ENCODE peak calls at places on chromosomes 12 and 14, in five cellular contexts. One of them, this sample, is unnamed.

GRCh38 chr12:25648460-25648859 is 95.4 kb upstream of the LMNTD1 start:
- DNase-seq in iris pigment epithelial cell: peak
- DNase-seq in T-cell: no peak
- DNase-seq in WTC11: peak
- DNase-seq in HuH-7.5: no peak
- DNase-seq in this sample: no peak

GRCh38 chr12:122471324-122472226 is 29.2 kb downstream of the ZCCHC8 start:
- DNase-seq in WTC11: no peak
- DNase-seq in iris pigment epithelial cell: peak
- DNase-seq in HuH-7.5: no peak
- DNase-seq in T-cell: peak
- DNase-seq in this sample: peak

GRCh38 chr14:105940534-105941225 is 414.3 kb downstream of the TMEM121 start:
- DNase-seq in WTC11: no peak
- DNase-seq in HuH-7.5: no peak
- DNase-seq in T-cell: no peak
- DNase-seq in iris pigment epithelial cell: no peak
- DNase-seq in this sample: no peak

GRCh38 chr12:38961683-38962082 is 56.3 kb upstream of the CPNE8 start:
- DNase-seq in iris pigment epithelial cell: no peak
- DNase-seq in WTC11: no peak
- DNase-seq in HuH-7.5: no peak
- DNase-seq in T-cell: no peak
- DNase-seq in this sample: no peak

GRCh38 chr12:64528616-64529015 is 76.7 kb downstream of the TBK1 start:
- DNase-seq in iris pigment epithelial cell: no peak
- DNase-seq in T-cell: no peak
- DNase-seq in WTC11: no peak
- DNase-seq in HuH-7.5: no peak
- DNase-seq in this sample: no peak

GRCh38 chr14:91714805-91715204 is 17.1 kb downstream of the CATSPERB start:
- DNase-seq in T-cell: peak
- DNase-seq in iris pigment epithelial cell: no peak
- DNase-seq in WTC11: peak
- DNase-seq in HuH-7.5: no peak
- DNase-seq in this sample: peak

GRCh38 chr14:105527381-105528196 is 1.2 kb downstream of the TMEM121 start:
- DNase-seq in HuH-7.5: peak
- DNase-seq in T-cell: no peak
- DNase-seq in iris pigment epithelial cell: no peak
- DNase-seq in WTC11: no peak
- DNase-seq in this sample: no peak

GRCh38 chr14:103105580-103106168 is 11.1 kb downstream of the EXOC3L4 start:
- DNase-seq in iris pigment epithelial cell: no peak
- DNase-seq in HuH-7.5: no peak
- DNase-seq in WTC11: no peak
- DNase-seq in T-cell: peak
- DNase-seq in this sample: no peak

GRCh38 chr12:53965251-53966069 is 7.5 kb upstream of the HOXC11 start:
- DNase-seq in iris pigment epithelial cell: no peak
- DNase-seq in WTC11: peak
- DNase-seq in T-cell: no peak
- DNase-seq in HuH-7.5: no peak
- DNase-seq in this sample: no peak

GRCh38 chr14:77208266-77208978 is 26.8 kb downstream of the TMEM63C start:
- DNase-seq in iris pigment epithelial cell: peak
- DNase-seq in T-cell: peak
- DNase-seq in WTC11: peak
- DNase-seq in HuH-7.5: peak
- DNase-seq in this sample: peak

GRCh38 chr12:104482113-104482512 is 25.4 kb downstream of the CHST11 start:
- DNase-seq in T-cell: no peak
- DNase-seq in iris pigment epithelial cell: no peak
- DNase-seq in HuH-7.5: no peak
- DNase-seq in WTC11: no peak
- DNase-seq in this sample: peak

GRCh38 chr12:2429032-2429431 is 365.7 kb upstream of the FKBP4 start:
- DNase-seq in HuH-7.5: no peak
- DNase-seq in iris pigment epithelial cell: no peak
- DNase-seq in T-cell: no peak
- DNase-seq in WTC11: no peak
- DNase-seq in this sample: no peak

GRCh38 chr12:29991924-29992323 is 208.2 kb upstream of the TMTC1 start:
- DNase-seq in T-cell: no peak
- DNase-seq in HuH-7.5: no peak
- DNase-seq in WTC11: no peak
- DNase-seq in iris pigment epithelial cell: no peak
- DNase-seq in this sample: no peak

GRCh38 chr12:105253882-105254513 is 18.0 kb upstream of the APPL2 start:
- DNase-seq in iris pigment epithelial cell: peak
- DNase-seq in T-cell: no peak
- DNase-seq in HuH-7.5: no peak
- DNase-seq in WTC11: no peak
- DNase-seq in this sample: no peak

GRCh38 chr14:96762650-96763049 is 34.5 kb upstream of the VRK1 start:
- DNase-seq in HuH-7.5: peak
- DNase-seq in T-cell: peak
- DNase-seq in iris pigment epithelial cell: peak
- DNase-seq in WTC11: no peak
- DNase-seq in this sample: peak

GRCh38 chr12:44774815-44775411 is 101.2 kb downstream of the NELL2 start:
- DNase-seq in HuH-7.5: no peak
- DNase-seq in iris pigment epithelial cell: peak
- DNase-seq in WTC11: peak
- DNase-seq in T-cell: peak
- DNase-seq in this sample: peak

GRCh38 chr14:61568572-61569011 is 126.7 kb upstream of the HIF1A start:
- DNase-seq in HuH-7.5: no peak
- DNase-seq in iris pigment epithelial cell: no peak
- DNase-seq in WTC11: peak
- DNase-seq in T-cell: peak
- DNase-seq in this sample: peak

GRCh38 chr12:29198901-29199300 is 49.8 kb downstream of the FAR2 start:
- DNase-seq in iris pigment epithelial cell: no peak
- DNase-seq in T-cell: no peak
- DNase-seq in WTC11: no peak
- DNase-seq in HuH-7.5: no peak
- DNase-seq in this sample: no peak

GRCh38 chr14:59870277-59871165 is at the start of gene RTN1:
- DNase-seq in T-cell: no peak
- DNase-seq in HuH-7.5: peak
- DNase-seq in WTC11: peak
- DNase-seq in iris pigment epithelial cell: peak
- DNase-seq in this sample: no peak

GRCh38 chr14:50055461-50056228 is 60.7 kb downstream of the VCPKMT start:
- DNase-seq in HuH-7.5: no peak
- DNase-seq in iris pigment epithelial cell: no peak
- DNase-seq in WTC11: no peak
- DNase-seq in T-cell: no peak
- DNase-seq in this sample: no peak

GRCh38 chr14:23056956-23057756 is at the start of gene CDH24:
- DNase-seq in iris pigment epithelial cell: peak
- DNase-seq in WTC11: peak
- DNase-seq in T-cell: peak
- DNase-seq in HuH-7.5: peak
- DNase-seq in this sample: peak

GRCh38 chr14:61477845-61478438 is 156.6 kb downstream of the PRKCH start:
- DNase-seq in T-cell: peak
- DNase-seq in HuH-7.5: no peak
- DNase-seq in WTC11: no peak
- DNase-seq in iris pigment epithelial cell: peak
- DNase-seq in this sample: peak

This sample was measured in CD4-positive, alpha-beta memory T cell.